ENCODE peak calls at places on chromosome 13, in six cellular contexts. U, A, I, S, Z and R are unnamed samples.

GRCh38 chr13:38417727-38418126 is 68.1 kb downstream of the UFM1 start:
- DNase-seq in Z (no peak), A (no peak), S (no peak), I (no peak), U (no peak), R (no peak)

GRCh38 chr13:31797154-31797775 is 57.9 kb downstream of the RXFP2 start:
- DNase-seq in A (no peak), U (peak; percentile 8), I (no peak), S (no peak), Z (no peak), R (peak; percentile 16)

GRCh38 chr13:32164622-32165268 is 133.2 kb downstream of the FRY start:
- DNase-seq in I (no peak), S (no peak), U (peak; percentile 75), Z (no peak), A (no peak), R (peak; percentile 26)

GRCh38 chr13:51519839-51520238 is 64.4 kb upstream of the WDFY2 start:
- DNase-seq in Z (no peak), S (no peak), A (no peak), U (no peak), I (no peak), R (no peak)

GRCh38 chr13:80303225-80303811 is 37.6 kb downstream of the SPRY2 start:
- DNase-seq in I (no peak), A (no peak), Z (no peak), U (no peak), S (no peak), R (no peak)

GRCh38 chr13:105346141-105346766 is 1189.2 kb downstream of the EFNB2 start:
- DNase-seq in Z (no peak), U (peak; percentile 26), I (no peak), S (no peak), A (no peak), R (peak; percentile 30)

GRCh38 chr13:51332566-51333361 is 6.7 kb upstream of the SERPINE3 start:
- DNase-seq in S (no peak), A (no peak), I (no peak), U (no peak), Z (no peak), R (no peak)

GRCh38 chr13:44768233-44768632 is 192.1 kb upstream of the TSC22D1 start:
- DNase-seq in S (peak; percentile 32), Z (no peak), A (no peak), I (no peak), U (no peak), R (no peak)

GRCh38 chr13:62879071-62879470 is 1463.4 kb upstream of the PCDH20 start:
- DNase-seq in A (no peak), I (no peak), Z (no peak), S (no peak), U (no peak), R (peak; percentile 4)

GRCh38 chr13:44921931-44922758 is 67.1 kb downstream of the NUFIP1 start:
- DNase-seq in U (peak; percentile 29), A (no peak), Z (no peak), S (no peak), I (no peak), R (peak; percentile 13)

GRCh38 chr13:102191951-102192461 is 209.8 kb downstream of the FGF14 start:
- DNase-seq in A (no peak), U (no peak), I (no peak), Z (no peak), S (no peak), R (no peak)

GRCh38 chr13:110125613-110126272 is 181.2 kb downstream of the COL4A1 start:
- DNase-seq in S (peak; percentile 64), Z (no peak), U (no peak), A (no peak), I (no peak), R (no peak)

GRCh38 chr13:111315347-111315995 is 5.0 kb upstream of the TEX29 start:
- DNase-seq in A (no peak), S (no peak), I (no peak), U (no peak), Z (no peak), R (no peak)

GRCh38 chr13:99979453-99980200 is 2.0 kb upstream of the ZIC2 start:
- DNase-seq in A (no peak), S (no peak), I (peak; percentile 61), Z (no peak), U (no peak), R (peak; percentile 95)

GRCh38 chr13:40784540-40784939 is 4.9 kb upstream of the SLC25A15 start:
- DNase-seq in Z (no peak), A (no peak), S (no peak), I (no peak), U (no peak), R (no peak)

GRCh38 chr13:74151859-74152258 is 17.7 kb upstream of the KLF12 start:
- DNase-seq in U (no peak), Z (no peak), S (no peak), I (no peak), A (no peak), R (no peak)

GRCh38 chr13:72437458-72437857 is 290.0 kb downstream of the MZT1 start:
- DNase-seq in S (no peak), A (no peak), Z (no peak), U (no peak), I (no peak), R (no peak)

GRCh38 chr13:46698910-46699460 is 98.0 kb downstream of the ESD start:
- DNase-seq in A (no peak), S (no peak), Z (no peak), U (no peak), I (no peak), R (no peak)

GRCh38 chr13:103140001-103140671 is 73.9 kb upstream of the SLC10A2 start:
- DNase-seq in A (no peak), Z (no peak), S (no peak), I (no peak), U (peak; percentile 16), R (peak; percentile 10)

GRCh38 chr13:93956416-93956815 is 523.1 kb downstream of the DCT start:
- DNase-seq in U (no peak), S (no peak), I (no peak), Z (no peak), A (no peak), R (no peak)

GRCh38 chr13:39577833-39578232 is 25.2 kb downstream of the LHFPL6 start:
- DNase-seq in S (no peak), Z (no peak), U (no peak), A (no peak), I (no peak), R (no peak)

GRCh38 chr13:31224174-31224669 is 24.4 kb downstream of the B3GLCT start:
- DNase-seq in I (no peak), A (no peak), S (no peak), Z (no peak), U (no peak), R (no peak)

GRCh38 chr13:46124967-46125933 is 20.4 kb upstream of the CPB2 start:
- DNase-seq in I (no peak), A (no peak), Z (no peak), S (no peak), U (no peak), R (no peak)

GRCh38 chr13:39784347-39784746 is 128.9 kb downstream of the COG6 start:
- DNase-seq in U (no peak), A (no peak), I (no peak), S (no peak), Z (no peak), R (no peak)

GRCh38 chr13:73593199-73593765 is 534.5 kb downstream of the KLF5 start:
- DNase-seq in Z (no peak), U (no peak), I (no peak), S (no peak), A (no peak), R (no peak)

DNA sequence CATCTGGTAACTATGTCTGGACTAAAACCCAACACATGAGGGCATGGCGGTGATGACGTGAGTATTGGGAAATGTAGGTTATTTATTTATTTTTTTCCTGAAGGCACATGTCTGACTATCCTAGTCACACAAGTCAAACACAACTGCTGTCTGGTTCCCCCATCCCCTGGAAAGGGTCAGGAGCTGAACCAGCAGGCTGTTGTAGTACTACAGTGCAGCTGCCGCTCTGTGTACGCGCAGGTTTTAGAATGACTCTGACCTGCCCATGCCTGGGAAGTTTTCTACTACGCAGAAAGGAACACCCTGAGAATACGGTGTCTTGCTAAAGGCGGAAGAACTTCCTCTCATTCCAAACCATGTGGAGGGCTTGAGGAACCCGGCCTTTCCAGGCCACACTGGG is 1.2 kb downstream of the SLC7A1 start:
- DNase-seq in Z (peak; percentile 37), S (no peak), U (no peak), A (no peak), I (no peak), R (peak; percentile 36)
- TF ChIP-seq POLR2A in Z (no peak), S (no peak), U (no peak), A (no peak), I (no peak), R (no peak)

DNA sequence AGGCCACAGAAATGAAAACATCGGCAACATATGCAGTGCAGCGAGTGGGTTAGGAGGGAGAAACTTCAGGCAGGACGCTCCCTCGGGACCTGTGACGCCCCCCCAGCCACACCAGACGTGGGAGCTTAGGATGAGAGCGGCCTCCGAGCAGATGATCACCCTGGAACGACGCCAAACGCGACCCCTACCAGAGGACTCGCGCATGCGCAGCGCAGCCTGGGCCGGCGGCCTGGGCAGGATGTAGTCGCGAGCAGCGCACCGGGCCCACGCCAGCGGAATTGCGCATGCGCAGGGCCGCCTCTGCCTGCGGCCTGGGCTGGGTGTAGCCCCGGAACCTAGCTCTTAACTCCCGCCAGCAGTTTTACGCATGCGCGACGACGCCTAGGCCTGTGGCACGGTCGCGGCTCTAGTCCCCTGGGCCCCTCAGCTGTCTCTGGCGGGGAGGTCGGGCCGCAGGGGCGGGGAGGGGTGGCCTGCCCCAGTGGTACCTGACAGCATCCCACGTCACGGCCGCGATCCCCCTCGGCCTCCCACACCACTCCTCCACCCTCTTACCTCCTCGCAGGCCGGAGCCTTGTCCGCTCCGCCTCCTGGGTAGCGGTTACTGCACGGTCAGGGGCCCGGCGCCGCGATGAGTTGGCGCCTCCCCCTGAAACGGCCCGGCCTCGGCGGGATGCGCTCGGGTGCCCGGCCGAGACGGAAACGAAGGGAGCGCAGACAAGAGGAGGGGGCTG is at the start of gene RCBTB2:
- DNase-seq in Z (peak; percentile 100), S (peak; percentile 99), U (peak; percentile 91), I (peak; percentile 99), A (peak; percentile 95), R (peak; percentile 86)
- TF ChIP-seq POLR2A in Z (peak; percentile 85), S (no peak), U (no peak), I (peak; percentile 87), A (peak; percentile 68), R (peak; percentile 79)

GRCh38 chr13:113758651-113759524 is at the start of gene TMEM255B:
- DNase-seq in I (peak; percentile 89), A (peak; percentile 83), S (peak; percentile 97), Z (peak; percentile 86), U (peak; percentile 10), R (peak; percentile 99)
- TF ChIP-seq POLR2A in I (peak; percentile 27), A (no peak), S (no peak), Z (no peak), U (no peak), R (no peak)

DNA sequence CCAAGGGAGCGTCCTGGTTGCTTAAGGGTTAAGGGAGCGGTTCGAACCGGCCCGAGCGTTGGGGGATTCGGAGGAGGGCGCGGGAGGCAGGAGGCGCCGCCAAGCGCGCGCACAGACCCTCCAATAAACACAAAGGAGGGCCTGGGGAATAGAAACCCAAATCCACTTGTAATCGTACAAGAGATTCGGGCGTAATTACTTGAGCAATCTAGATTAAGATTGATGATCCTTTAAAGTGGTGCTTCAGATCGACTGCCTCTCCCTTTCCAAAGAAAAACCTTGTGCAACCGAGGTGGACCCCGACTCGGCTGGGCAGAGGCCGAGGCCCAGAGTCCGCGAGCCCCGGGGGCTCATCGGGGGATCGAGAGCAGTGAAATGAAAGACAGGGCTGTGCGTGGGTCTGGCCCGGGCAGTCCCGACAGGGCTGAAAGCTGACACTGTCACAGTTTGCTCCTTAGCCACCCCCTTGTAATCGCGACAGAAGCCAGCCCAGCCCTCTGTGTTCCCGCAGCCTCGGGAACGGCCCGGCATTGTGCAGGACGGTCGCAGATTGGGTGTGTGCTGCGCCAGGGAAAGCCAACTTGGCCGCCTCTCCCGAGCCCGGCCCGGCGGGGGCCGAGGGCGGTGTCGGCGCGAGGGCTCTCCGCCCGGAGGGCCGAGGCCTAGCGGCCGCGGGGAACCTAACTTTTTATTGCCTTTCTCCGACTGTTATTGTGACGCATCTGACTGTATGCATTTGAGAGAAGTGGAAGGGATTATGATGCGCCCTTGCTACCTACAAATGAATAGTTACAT is 5.6 kb downstream of the MAB21L1 start:
- DNase-seq in I (peak; percentile 67), U (no peak), Z (peak; percentile 51), A (no peak), S (no peak), R (no peak)
- TF ChIP-seq POLR2A in I (no peak), U (no peak), Z (no peak), A (no peak), S (no peak), R (no peak)